ENCODE peak calls at places on chromosomes 4 and X, in nine cellular contexts. C is left cardiac atrium, Q is NCI-H1417, U is K562, I is GM12891, Y is M059J, R is iris pigment epithelial cell, N is AG10803, A is KBM-7. O is an unnamed sample.
A peak's percentile ranks its signal among the peaks of the same experiment; 100 is the strongest.

GRCh38 chrX:120281761-120282160 is 29.5 kb downstream of the TMEM255A start:
- DNase-seq in N (no peak), R (no peak), C (no peak), A (no peak), I (no peak), Y (no peak), U (no peak), Q (no peak), O (no peak)

GRCh38 chr4:105088110-105088879 is 58.4 kb upstream of the TET2 start:
- DNase-seq in Y (peak; percentile 96), I (no peak), C (no peak), N (peak; percentile 92), A (peak; percentile 38), R (peak; percentile 85), U (no peak), Q (no peak), O (peak; percentile 93)

GRCh38 chr4:90718926-90719325 is 591.7 kb downstream of the CCSER1 start:
- DNase-seq in I (no peak), C (no peak), A (no peak), U (no peak), Q (peak; percentile 45), N (no peak), Y (no peak), R (no peak), O (no peak)

GRCh38 chr4:113169368-113169767 is 119.9 kb downstream of the ANK2 start:
- DNase-seq in N (no peak), Q (no peak), C (no peak), I (no peak), A (no peak), Y (no peak), R (peak; percentile 6), U (no peak), O (no peak)

GRCh38 chrX:36344301-36344700 is 424.8 kb downstream of the CFAP47 start:
- DNase-seq in U (no peak), A (no peak), R (no peak), N (no peak), I (no peak), Q (no peak), C (no peak), Y (no peak), O (no peak)

GRCh38 chr4:133062851-133063250 is 86.2 kb upstream of the PCDH10 start:
- DNase-seq in N (no peak), A (no peak), I (no peak), Y (no peak), U (no peak), R (peak; percentile 7), C (no peak), Q (no peak), O (no peak)

GRCh38 chrX:1178580-1179057 is 33.8 kb downstream of the CRLF2 start:
- DNase-seq in N (peak; percentile 19), I (no peak), C (no peak), R (peak; percentile 15), Y (peak; percentile 17), Q (no peak), U (no peak), A (peak; percentile 74), O (peak; percentile 68)

GRCh38 chr4:184695178-184695896 is 38.6 kb downstream of the CENPU start:
- DNase-seq in Y (no peak), U (no peak), A (no peak), N (no peak), R (no peak), I (no peak), C (no peak), Q (no peak), O (no peak)

GRCh38 chr4:187139116-187139515 is 415.5 kb upstream of the FAT1 start:
- DNase-seq in R (no peak), I (no peak), Q (peak; percentile 16), C (no peak), A (no peak), Y (no peak), U (no peak), N (no peak), O (no peak)

GRCh38 chr4:97003715-97004114 is 1139.6 kb downstream of the STPG2 start:
- DNase-seq in A (no peak), R (no peak), I (no peak), N (no peak), U (no peak), Q (no peak), Y (no peak), C (no peak), O (no peak)

GRCh38 chrX:91108761-91109160 is 325.9 kb upstream of the PABPC5 start:
- DNase-seq in C (no peak), I (no peak), R (no peak), A (no peak), N (no peak), Q (no peak), Y (no peak), U (no peak), O (no peak)

GRCh38 chr4:8461086-8461485 is 20.5 kb downstream of the TRMT44 start:
- DNase-seq in C (no peak), I (no peak), Y (no peak), R (peak; percentile 58), Q (no peak), A (no peak), N (no peak), U (no peak), O (no peak)

GRCh38 chrX:129717902-129718301 is 20.9 kb upstream of the XPNPEP2 start:
- DNase-seq in C (no peak), U (no peak), R (peak; percentile 84), I (no peak), Q (no peak), Y (peak; percentile 80), N (peak; percentile 86), A (no peak), O (no peak)

GRCh38 chr4:40180356-40180755 is 16.5 kb upstream of the RHOH start:
- DNase-seq in C (no peak), A (peak; percentile 57), R (peak; percentile 92), Q (no peak), N (peak; percentile 93), Y (peak; percentile 83), U (no peak), I (no peak), O (peak; percentile 85)

GRCh38 chrX:30309139-30309571 is at the start of gene NR0B1:
- DNase-seq in A (no peak), R (peak; percentile 12), Y (no peak), N (peak; percentile 1), U (no peak), I (no peak), C (no peak), Q (peak; percentile 77), O (no peak)

GRCh38 chrX:55135171-55135570 is 46.4 kb downstream of the PAGE2 start:
- DNase-seq in Q (no peak), N (peak; percentile 29), A (peak; percentile 49), R (peak; percentile 32), U (peak; percentile 10), I (no peak), C (peak; percentile 33), Y (peak; percentile 32), O (peak; percentile 24)

GRCh38 chr4:2800691-2801596 is 8.1 kb downstream of the SH3BP2 start:
- DNase-seq in A (peak; percentile 86), Y (peak; percentile 87), U (peak; percentile 73), Q (no peak), I (no peak), R (no peak), N (peak; percentile 44), C (peak; percentile 83), O (peak; percentile 19)

GRCh38 chrX:39726810-39727209 is 370.9 kb downstream of the BCOR start:
- DNase-seq in I (no peak), C (peak; percentile 56), N (peak; percentile 76), R (peak; percentile 45), Q (no peak), U (no peak), A (no peak), Y (peak; percentile 78), O (peak; percentile 37)

GRCh38 chr4:163755013-163755412 is 260.5 kb downstream of the TMA16 start:
- DNase-seq in I (no peak), Y (peak; percentile 31), Q (no peak), R (peak; percentile 16), A (peak; percentile 15), U (no peak), N (no peak), C (no peak), O (peak; percentile 51)

GRCh38 chr4:102599455-102599854 is 98.3 kb downstream of the NFKB1 start:
- DNase-seq in N (no peak), I (no peak), A (no peak), C (no peak), Y (no peak), R (peak; percentile 80), Q (no peak), U (no peak), O (no peak)

O was measured in HFFc6.